ENCODE peak calls at places on chromosome 9, in five cellular contexts. O is G401, G is H1, E is NCI-H510A treated with DMSO at 0.1 percent for 48 hours, Q is ascending aorta. N is an unnamed sample.

GRCh38 chr9:123982535-123982934 is 29.0 kb upstream of the LHX2 start:
- DNase-seq in E (no peak), Q (no peak), O (no peak), G (no peak), N (no peak)

GRCh38 chr9:77210116-77210515 is 32.8 kb downstream of the VPS13A start:
- DNase-seq in E (no peak), Q (no peak), O (no peak), G (peak), N (no peak)

GRCh38 chr9:84669008-84669292 is 579 bp upstream of the NTRK2 start:
- DNase-seq in G (no peak), Q (no peak), E (no peak), O (no peak), N (no peak)

GRCh38 chr9:10005206-10005605 is 607.6 kb downstream of the PTPRD start:
- DNase-seq in O (no peak), E (no peak), G (no peak), Q (no peak), N (no peak)

GRCh38 chr9:133114886-133115603 is 6.0 kb downstream of the RALGDS start:
- DNase-seq in G (no peak), E (no peak), O (peak), Q (no peak), N (no peak)

GRCh38 chr9:99666571-99666970 is 155.1 kb upstream of the NR4A3 start:
- DNase-seq in G (no peak), E (peak), Q (no peak), O (no peak), N (no peak)

GRCh38 chr9:84297162-84297821 is 43.3 kb downstream of the SLC28A3 start:
- DNase-seq in G (no peak), E (no peak), Q (no peak), O (no peak), N (no peak)

GRCh38 chr9:98565152-98566135 is 143.3 kb downstream of the GABBR2 start:
- DNase-seq in E (no peak), G (no peak), O (no peak), Q (no peak), N (no peak)

GRCh38 chr9:738209-738915 is 103.1 kb upstream of the DMRT1 start:
- DNase-seq in G (no peak), O (no peak), E (no peak), Q (no peak), N (no peak)

GRCh38 chr9:27683181-27683580 is 109.9 kb upstream of the C9orf72 start:
- DNase-seq in E (no peak), Q (no peak), O (no peak), G (no peak), N (no peak)

GRCh38 chr9:100515578-100516494 is 42.9 kb downstream of the TMEFF1 start:
- DNase-seq in Q (no peak), E (no peak), O (no peak), G (no peak), N (no peak)

GRCh38 chr9:81456431-81456970 is 232.8 kb downstream of the TLE1 start:
- DNase-seq in O (no peak), G (no peak), E (no peak), Q (no peak), N (no peak)

GRCh38 chr9:38062498-38063362 is 6.3 kb downstream of the SHB start:
- DNase-seq in Q (no peak), E (no peak), O (no peak), G (no peak), N (no peak)

GRCh38 chr9:16915126-16915831 is 44.8 kb upstream of the BNC2 start:
- DNase-seq in E (no peak), Q (no peak), G (no peak), O (no peak), N (no peak)

GRCh38 chr9:127720031-127720864 is 4.4 kb downstream of the TTC16 start:
- DNase-seq in E (no peak), Q (no peak), O (no peak), G (no peak), N (no peak)

GRCh38 chr9:136502940-136503550 is 20.2 kb upstream of the SEC16A start:
- DNase-seq in Q (no peak), O (no peak), G (no peak), E (no peak), N (no peak)

GRCh38 chr9:134099123-134099761 is 31.4 kb upstream of the BRD3 start:
- DNase-seq in G (peak), E (peak), O (peak), Q (no peak), N (peak)

GRCh38 chr9:4792054-4792571 is 631 bp upstream of the RCL1 start:
- DNase-seq in O (no peak), G (no peak), Q (no peak), E (no peak), N (no peak)

GRCh38 chr9:3949744-3950143 is 350.1 kb downstream of the GLIS3 start:
- DNase-seq in O (no peak), G (no peak), E (no peak), Q (no peak), N (no peak)

GRCh38 chr9:33329996-33330395 is 39.7 kb downstream of the NFX1 start:
- DNase-seq in Q (no peak), O (no peak), E (no peak), G (no peak), N (no peak)

GRCh38 chr9:79858509-79858908 is 286.7 kb downstream of the TLE4 start:
- DNase-seq in G (no peak), O (peak), E (no peak), Q (no peak), N (no peak)

GRCh38 chr9:84590706-84591105 is 78.8 kb upstream of the NTRK2 start:
- DNase-seq in G (no peak), O (no peak), Q (no peak), E (no peak), N (no peak)

GRCh38 chr9:128116104-128117083 is 11.1 kb downstream of the PTGES2 start:
- DNase-seq in G (no peak), Q (no peak), E (no peak), O (no peak), N (no peak)

GRCh38 chr9:19223724-19224123 is 6.8 kb upstream of the DENND4C start:
- DNase-seq in G (no peak), E (no peak), O (no peak), Q (no peak), N (no peak)

GRCh38 chr9:132235125-132235524 is 73.3 kb downstream of the NTNG2 start:
- DNase-seq in G (no peak), O (no peak), Q (no peak), E (no peak), N (no peak)

GRCh38 chr9:1726993-1727759 is 288.0 kb upstream of the SMARCA2 start:
- DNase-seq in O (no peak), E (no peak), Q (no peak), G (no peak), N (no peak)

GRCh38 chr9:37056521-37056920 is 22.5 kb upstream of the PAX5 start:
- DNase-seq in G (no peak), Q (no peak), E (no peak), O (no peak), N (no peak)

GRCh38 chr9:87445646-87446045 is 52.0 kb upstream of the DAPK1 start:
- DNase-seq in Q (no peak), O (peak), E (peak), G (no peak), N (peak)

GRCh38 chr9:120926397-120926928 is at the start of gene TRAF1:
- DNase-seq in O (no peak), Q (no peak), G (no peak), E (no peak), N (no peak)

GRCh38 chr9:79489241-79490000 is 82.3 kb upstream of the TLE4 start:
- DNase-seq in O (peak), E (peak), G (no peak), Q (no peak), N (no peak)

GRCh38 chr9:33029106-33029788 is 4.2 kb downstream of the DNAJA1 start:
- DNase-seq in Q (no peak), E (no peak), O (no peak), G (no peak), N (no peak)

GRCh38 chr9:114273461-114273881 is 49.4 kb upstream of the ORM1 start:
- DNase-seq in O (no peak), Q (no peak), G (no peak), E (no peak), N (no peak)

GRCh38 chr9:108655818-108656217 is 200.0 kb downstream of the ACTL7B start:
- DNase-seq in O (no peak), Q (no peak), E (no peak), G (no peak), N (no peak)

GRCh38 chr9:73037613-73038012 is 84.8 kb upstream of the ALDH1A1 start:
- DNase-seq in Q (no peak), G (no peak), O (no peak), E (no peak), N (no peak)

N was measured in GM19239.